ENCODE peak calls at places on chromosomes 2 and 18, in nine cellular contexts. C, J, A, H, P, M, Y, L and O are unnamed samples.

GRCh38 chr2:119435148-119435952 is 3.7 kb downstream of the TMEM37 start:
- DNase-seq in J (no peak), H (no peak), P (no peak), L (no peak), M (no peak), Y (no peak), C (peak), A (no peak), O (no peak)

GRCh38 chr2:217370391-217370790 is 510.5 kb upstream of the TNP1 start:
- DNase-seq in J (no peak), P (no peak), A (no peak), M (no peak), Y (no peak), C (no peak), H (no peak), L (peak), O (no peak)

GRCh38 chr18:28059861-28060260 is 117.1 kb downstream of the CDH2 start:
- DNase-seq in L (no peak), P (no peak), M (no peak), Y (no peak), J (no peak), C (no peak), A (no peak), H (no peak), O (no peak)

GRCh38 chr2:7022956-7023467 is 105.8 kb downstream of the RNF144A start:
- DNase-seq in C (no peak), Y (no peak), M (no peak), J (no peak), P (no peak), H (no peak), L (no peak), A (no peak), O (no peak)

GRCh38 chr2:231387904-231388724 is 7.4 kb upstream of the B3GNT7 start:
- DNase-seq in C (no peak), A (peak), M (no peak), P (no peak), J (no peak), L (no peak), Y (no peak), H (no peak), O (no peak)

GRCh38 chr2:40434638-40435296 is 17.1 kb downstream of the SLC8A1 start:
- DNase-seq in M (no peak), A (no peak), J (no peak), C (no peak), Y (no peak), L (no peak), P (no peak), H (no peak), O (no peak)

GRCh38 chr2:119484834-119485233 is 39.4 kb downstream of the SCTR start:
- DNase-seq in H (no peak), A (no peak), P (no peak), M (no peak), J (no peak), L (no peak), Y (no peak), C (no peak), O (no peak)

GRCh38 chr18:62396381-62396780 is 71.3 kb downstream of the TNFRSF11A start:
- DNase-seq in L (peak), A (no peak), C (no peak), H (no peak), P (no peak), J (no peak), Y (no peak), M (no peak), O (no peak)

GRCh38 chr2:130949954-130950353 is 113.2 kb downstream of the ARHGEF4 start:
- DNase-seq in C (no peak), H (no peak), Y (no peak), A (no peak), P (no peak), L (no peak), J (no peak), M (no peak), O (no peak)

GRCh38 chr2:202877699-202878098 is 6.1 kb upstream of the ICA1L start:
- DNase-seq in M (no peak), P (no peak), L (no peak), Y (no peak), H (no peak), C (no peak), J (no peak), A (no peak), O (no peak)

GRCh38 chr2:30373881-30374302 is 73.2 kb upstream of the LCLAT1 start:
- DNase-seq in C (no peak), Y (no peak), P (no peak), L (no peak), H (no peak), M (no peak), J (no peak), A (no peak), O (no peak)

GRCh38 chr2:48607307-48608014 is 10.2 kb upstream of the GTF2A1L start:
- DNase-seq in P (no peak), J (no peak), M (no peak), H (no peak), L (no peak), Y (no peak), C (no peak), A (no peak), O (no peak)

GRCh38 chr2:176122633-176123482 is at the start of gene HOXD9:
- DNase-seq in H (no peak), M (no peak), C (peak), A (peak), P (no peak), Y (no peak), L (no peak), J (no peak), O (no peak)

GRCh38 chr2:65128297-65129190 is 1.4 kb downstream of the RAB1A start:
- DNase-seq in H (no peak), Y (no peak), A (no peak), P (no peak), M (no peak), L (no peak), J (peak), C (peak), O (no peak)

GRCh38 chr2:55519908-55520885 is 679 bp downstream of the CFAP36 start:
- DNase-seq in P (no peak), Y (peak), M (peak), J (peak), L (peak), A (no peak), C (peak), H (no peak), O (no peak)

GRCh38 chr2:134138115-134138514 is 115.8 kb upstream of the MGAT5 start:
- DNase-seq in M (no peak), Y (no peak), J (no peak), A (no peak), H (no peak), L (no peak), C (no peak), P (no peak), O (no peak)

GRCh38 chr2:128469203-128469602 is 150.5 kb upstream of the HS6ST1 start:
- DNase-seq in H (no peak), M (no peak), J (peak), P (no peak), Y (peak), A (no peak), C (peak), L (no peak), O (no peak)

GRCh38 chr2:158967114-158967730 is 1.2 kb upstream of the TANC1 start:
- DNase-seq in C (peak), H (no peak), A (no peak), Y (peak), P (no peak), M (no peak), J (no peak), L (no peak), O (no peak)

GRCh38 chr18:58557013-58557435 is 71.9 kb downstream of the ALPK2 start:
- DNase-seq in M (no peak), P (no peak), H (no peak), A (no peak), C (no peak), L (no peak), J (no peak), Y (no peak), O (no peak)

GRCh38 chr2:174341995-174342571 is 7.3 kb downstream of the SP9 start:
- DNase-seq in A (no peak), L (peak), H (no peak), M (no peak), C (no peak), Y (no peak), P (peak), J (no peak), O (no peak)

GRCh38 chr2:43407826-43408783 is 181.7 kb upstream of the ZFP36L2 start:
- DNase-seq in J (no peak), M (no peak), P (no peak), H (no peak), C (no peak), A (no peak), Y (peak), L (no peak), O (no peak)

GRCh38 chr2:28590496-28591301 is 94.8 kb downstream of the PLB1 start:
- DNase-seq in P (no peak), M (no peak), L (no peak), H (no peak), A (peak), Y (no peak), C (no peak), J (no peak), O (no peak)

GRCh38 chr2:317501-318424 is 29.9 kb upstream of the ALKAL2 start:
- DNase-seq in M (no peak), L (peak), A (no peak), P (peak), C (no peak), H (no peak), J (no peak), Y (no peak), O (no peak)

GRCh38 chr2:65049010-65049639 is 7.1 kb upstream of the CEP68 start:
- DNase-seq in L (no peak), H (no peak), M (no peak), J (no peak), P (no peak), Y (peak), A (no peak), C (no peak), O (no peak)

GRCh38 chr18:79616651-79617518 is 62.7 kb upstream of the CTDP1 start:
- DNase-seq in C (no peak), L (no peak), A (peak), H (no peak), J (no peak), P (no peak), M (no peak), Y (no peak), O (no peak)

GRCh38 chr2:286774-287392 is 1.0 kb downstream of the ALKAL2 start:
- DNase-seq in L (no peak), M (no peak), A (no peak), J (no peak), C (no peak), H (no peak), Y (no peak), P (no peak), O (no peak)

GRCh38 chr2:62343636-62344349 is 147.9 kb downstream of the B3GNT2 start:
- DNase-seq in M (no peak), L (no peak), Y (no peak), H (no peak), C (no peak), P (no peak), J (no peak), A (no peak), O (no peak)

GRCh38 chr18:66473882-66474281 is 130.0 kb downstream of the CDH19 start:
- DNase-seq in J (no peak), H (no peak), L (no peak), Y (no peak), M (no peak), P (no peak), C (no peak), A (no peak), O (no peak)

GRCh38 chr18:39453882-39454281 is 1888.3 kb upstream of the CELF4 start:
- DNase-seq in M (no peak), L (no peak), Y (no peak), H (no peak), A (no peak), C (no peak), P (no peak), J (peak), O (no peak)

GRCh38 chr18:13276530-13277520 is 58.3 kb downstream of the LDLRAD4 start:
- DNase-seq in J (no peak), M (no peak), H (no peak), P (no peak), Y (no peak), L (peak), C (no peak), A (no peak), O (peak)

GRCh38 chr2:148877403-148877740 is 2.3 kb downstream of the KIF5C start:
- DNase-seq in J (no peak), L (no peak), H (no peak), P (no peak), Y (no peak), M (no peak), C (no peak), A (no peak), O (no peak)

GRCh38 chr2:33599175-33599942 is at the start of gene FAM98A:
- DNase-seq in P (peak), L (peak), H (peak), A (peak), Y (peak), J (peak), C (peak), M (peak), O (peak)